ENCODE peak calls at places on chromosomes 12 and 14, in four cellular contexts. T is cardiac muscle cell, J is transverse colon, R is testis. C is an unnamed sample.

GRCh38 chr12:71548906-71549305 is 109.3 kb downstream of the LGR5 start:
- DNase-seq in J (no peak), T (no peak), R (no peak), C (no peak)

GRCh38 chr12:55637467-55637866 is 775 bp downstream of the OR10P1 start:
- DNase-seq in R (no peak), T (no peak), J (no peak), C (no peak)

GRCh38 chr12:49922349-49923034 is 18.8 kb upstream of the FAIM2 start:
- DNase-seq in J (no peak), T (no peak), R (peak), C (no peak)

GRCh38 chr12:54648265-54648664 is at the start of gene DCD:
- DNase-seq in T (no peak), J (no peak), R (no peak), C (no peak)

GRCh38 chr14:85142982-85143381 is 387.0 kb upstream of the FLRT2 start:
- DNase-seq in R (no peak), J (no peak), T (no peak), C (no peak)

GRCh38 chr12:14664434-14665023 is 31.9 kb downstream of the GUCY2C start:
- DNase-seq in T (peak), R (peak), J (peak), C (peak)

GRCh38 chr14:99605299-99605961 is 1.4 kb upstream of the CCDC85C start:
- DNase-seq in R (peak), T (peak), J (peak), C (peak)

GRCh38 chr14:20602583-20602982 is 11.4 kb upstream of the RNASE12 start:
- DNase-seq in J (no peak), R (no peak), T (no peak), C (no peak)

GRCh38 chr12:114799574-114800487 is 115.9 kb upstream of the TBX3 start:
- DNase-seq in J (peak), T (peak), R (peak), C (peak)

GRCh38 chr14:50064993-50065392 is 51.4 kb downstream of the VCPKMT start:
- DNase-seq in R (peak), T (no peak), J (peak), C (no peak)

GRCh38 chr12:28967426-28967825 is 181.7 kb upstream of the FAR2 start:
- DNase-seq in J (no peak), T (no peak), R (no peak), C (no peak)

GRCh38 chr12:28958553-28959195 is 190.4 kb upstream of the FAR2 start:
- DNase-seq in J (no peak), T (no peak), R (no peak), C (peak)

GRCh38 chr12:28966049-28966778 is 182.9 kb upstream of the FAR2 start:
- DNase-seq in T (no peak), R (peak), J (peak), C (peak)

GRCh38 chr12:28961948-28962384 is 187.1 kb upstream of the FAR2 start:
- DNase-seq in T (no peak), J (no peak), R (no peak), C (peak)

GRCh38 chr12:28963554-28963953 is 185.5 kb upstream of the FAR2 start:
- DNase-seq in J (no peak), R (no peak), T (no peak), C (peak)
- TF ChIP-seq CTCF in J (no peak), R (no peak), T (peak), C (peak)

GRCh38 chr14:63282997-63283396 is 35.7 kb downstream of the GPHB5 start:
- DNase-seq in R (no peak), J (no peak), T (no peak), C (no peak)

GRCh38 chr14:63288853-63289252 is 29.9 kb downstream of the GPHB5 start:
- DNase-seq in T (no peak), R (no peak), J (no peak), C (no peak)

GRCh38 chr14:63286071-63286470 is 32.7 kb downstream of the GPHB5 start:
- DNase-seq in T (no peak), R (no peak), J (no peak), C (no peak)

GRCh38 chr14:63287661-63288483 is 30.9 kb downstream of the GPHB5 start:
- DNase-seq in J (no peak), R (no peak), T (no peak), C (peak)

GRCh38 chr14:63283501-63284248 is 35.1 kb downstream of the GPHB5 start:
- DNase-seq in R (no peak), J (no peak), T (peak), C (no peak)
- H3K4me3 ChIP-seq in R (no peak), J (no peak), T (no peak), C (no peak)

DNA sequence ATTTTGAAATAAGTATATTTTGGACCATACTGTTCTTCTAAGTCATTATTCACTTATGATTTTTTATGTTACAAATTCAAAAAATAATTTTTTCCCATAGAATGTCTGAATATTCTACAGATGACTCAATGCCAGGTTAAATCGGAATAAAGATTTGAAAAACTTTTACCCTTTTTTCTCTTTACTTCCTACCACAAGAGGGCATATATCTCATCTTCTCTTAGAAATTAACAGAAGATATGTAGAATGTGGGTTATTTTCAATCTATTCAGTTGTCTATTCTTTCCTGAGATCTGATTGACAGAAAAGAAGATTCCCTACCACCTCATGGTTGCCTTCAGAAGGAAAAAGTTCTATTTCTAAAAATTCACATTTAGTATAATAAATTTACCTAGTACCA is 53.0 kb upstream of the KITLG start:
- DNase-seq in J (no peak), R (no peak), T (no peak), C (peak)
- TF ChIP-seq CTCF in J (peak), R (no peak), T (peak), C (peak)

DNA sequence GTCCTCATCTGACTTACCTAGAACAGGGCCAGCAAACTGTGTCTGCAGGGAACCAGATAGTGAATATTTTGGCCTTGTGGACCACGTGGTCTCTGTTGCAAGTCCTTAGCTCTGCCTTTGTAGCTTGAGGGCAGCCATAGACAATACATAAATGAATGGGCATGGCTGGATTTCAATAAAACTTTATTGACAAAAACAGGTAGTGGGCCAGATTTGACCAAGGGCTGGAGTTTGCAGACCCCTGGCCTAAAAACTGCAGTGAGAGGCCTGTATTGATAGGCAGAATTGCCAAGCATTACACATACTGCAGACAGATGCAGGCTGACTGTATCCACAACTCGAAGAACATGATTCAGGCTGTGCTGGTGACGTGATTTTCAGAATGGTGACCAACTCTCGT is 25.3 kb downstream of the CCDC63 start:
- DNase-seq in T (no peak), R (no peak), J (no peak), C (no peak)
- H3K4me3 ChIP-seq in T (no peak), R (no peak), J (no peak), C (no peak)

GRCh38 chr12:68067762-68068376 is 78.6 kb downstream of the IFNG-AS1 start:
- DNase-seq in T (no peak), R (no peak), J (no peak), C (peak)
- TF ChIP-seq CTCF in T (peak), R (no peak), J (peak), C (peak)

GRCh38 chr12:91181053-91181452 is 1.6 kb downstream of the DCN start:
- DNase-seq in J (no peak), T (no peak), R (no peak), C (peak)
- H3K4me3 ChIP-seq in J (no peak), T (no peak), R (peak), C (peak)

GRCh38 chr14:74619672-74620131 is 7.7 kb upstream of the LTBP2 start:
- DNase-seq in J (peak), T (no peak), R (peak), C (peak)

GRCh38 chr14:74620497-74620921 is 8.5 kb upstream of the LTBP2 start:
- DNase-seq in J (no peak), R (no peak), T (no peak), C (peak)

GRCh38 chr14:74616996-74617700 is 5.1 kb upstream of the LTBP2 start:
- DNase-seq in J (no peak), R (peak), T (no peak), C (peak)

GRCh38 chr14:74616507-74616906 is 4.5 kb upstream of the LTBP2 start:
- DNase-seq in T (no peak), R (no peak), J (no peak), C (peak)

GRCh38 chr14:74618078-74618952 is 6.3 kb upstream of the LTBP2 start:
- DNase-seq in R (peak), J (peak), T (no peak), C (peak)
- TF ChIP-seq CTCF in R (no peak), J (no peak), T (no peak), C (no peak)

GRCh38 chr14:68975667-68976066 is 3.4 kb downstream of the ACTN1 start:
- DNase-seq in T (no peak), R (no peak), J (no peak), C (peak)

GRCh38 chr14:68977137-68977740 is 1.9 kb downstream of the ACTN1 start:
- DNase-seq in J (no peak), R (no peak), T (peak), C (no peak)

GRCh38 chr14:68974759-68975347 is 4.2 kb downstream of the ACTN1 start:
- DNase-seq in J (no peak), T (no peak), R (no peak), C (no peak)

GRCh38 chr14:68977741-68978549 is 1.2 kb downstream of the ACTN1 start:
- DNase-seq in T (peak), R (peak), J (peak), C (peak)

DNA sequence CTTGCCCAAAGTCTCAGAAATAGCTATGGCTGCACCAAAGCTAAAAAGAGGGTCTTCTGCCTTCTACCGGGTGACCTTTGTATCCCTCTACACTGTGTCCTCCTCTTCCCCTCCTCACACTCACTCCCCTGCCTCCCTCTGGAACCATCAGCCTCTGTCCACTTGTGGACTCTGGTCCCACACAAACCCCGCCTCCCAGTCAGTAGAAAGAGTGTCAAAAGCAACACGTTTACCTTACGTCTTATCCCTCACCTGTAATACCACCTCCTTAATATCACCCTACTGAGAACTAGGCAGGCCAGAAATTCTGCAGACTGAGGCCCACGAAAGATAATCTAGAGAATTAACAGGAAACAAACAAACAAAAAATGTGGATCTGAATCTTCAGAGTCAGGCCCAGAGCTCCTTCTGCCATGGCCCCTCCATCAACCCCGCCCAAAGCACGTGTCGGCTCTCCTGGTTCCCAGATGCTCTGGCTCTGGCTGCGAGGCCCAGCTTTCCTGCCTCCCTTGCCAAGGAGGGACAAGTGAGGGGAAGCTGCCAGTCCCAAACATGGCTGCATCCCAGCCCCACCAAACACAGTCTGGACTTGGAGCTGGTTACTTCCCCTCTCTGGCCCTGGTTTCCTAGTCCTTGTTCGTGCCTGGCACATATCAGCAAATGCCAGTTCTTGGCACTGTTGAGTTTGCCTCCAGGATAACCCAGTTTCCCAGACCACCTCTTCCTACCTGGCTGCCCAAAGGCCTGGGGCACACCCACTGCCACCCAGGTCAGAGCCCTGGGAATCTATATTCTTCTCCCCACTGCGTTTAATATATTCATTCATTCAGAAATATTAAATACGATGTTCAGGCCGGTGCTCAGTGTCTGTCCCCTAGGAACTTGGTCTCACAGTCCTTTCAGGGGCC is 2.7 kb downstream of the ACTN1 start:
- DNase-seq in T (no peak), J (peak), R (peak), C (no peak)
- H3K4me3 ChIP-seq in T (no peak), J (peak), R (no peak), C (peak)

C was measured in cardiac fibroblast.